ENCODE peak calls at places on chromosomes 3 and 15, in four cellular contexts. S is tibial artery, X is tibial nerve, F is lower lobe of right lung. V is an unnamed sample. For H3K9me3, the result is how much of the 10 kb centered on the place peaks cover.

GRCh38 chr3:194632211-194632982 is 822 bp downstream of the TMEM44 start:
- DNase-seq in S (peak), X (no peak), F (peak), V (no peak)

GRCh38 chr3:183116051-183116614 is 16.8 kb upstream of the MCCC1 start:
- DNase-seq in S (no peak), X (no peak), F (no peak), V (no peak)

GRCh38 chr3:194879991-194880939 is 194.6 kb downstream of the FAM43A start:
- DNase-seq in S (peak), X (peak), F (no peak), V (peak)

GRCh38 chr3:183044547-183045229 is 54.6 kb downstream of the MCCC1 start:
- DNase-seq in S (no peak), X (no peak), F (no peak), V (no peak)

GRCh38 chr15:84937144-84937543 is 44.5 kb upstream of the PDE8A start:
- DNase-seq in S (no peak), X (no peak), F (no peak), V (no peak)

GRCh38 chr15:76208786-76209424 is 102.4 kb downstream of the ETFA start:
- DNase-seq in S (no peak), X (no peak), F (no peak), V (no peak)

GRCh38 chr15:41443275-41443674 is 26.4 kb downstream of the RTF1 start:
- DNase-seq in S (no peak), X (no peak), F (no peak), V (no peak)

GRCh38 chr3:54733079-54733478 is 194.8 kb downstream of the LRTM1 start:
- DNase-seq in S (no peak), X (no peak), F (no peak), V (no peak)

GRCh38 chr3:153897842-153898241 is 223.3 kb upstream of the ARHGEF26 start:
- DNase-seq in S (no peak), X (no peak), F (no peak), V (no peak)

GRCh38 chr15:70051948-70052633 is 45.6 kb downstream of the TLE3 start:
- DNase-seq in S (peak), X (no peak), F (peak), V (no peak)

GRCh38 chr3:22319446-22319845 is 568.4 kb upstream of the ZNF385D start:
- DNase-seq in S (no peak), X (no peak), F (no peak), V (no peak)

GRCh38 chr3:194579091-194579606 is 54.1 kb downstream of the TMEM44 start:
- DNase-seq in S (no peak), X (no peak), F (no peak), V (no peak)

GRCh38 chr3:156604642-156605144 is 49.8 kb upstream of the SSR3 start:
- DNase-seq in S (no peak), X (no peak), F (no peak), V (no peak)

GRCh38 chr3:67037615-67038014 is 39.5 kb downstream of the KBTBD8 start:
- DNase-seq in S (no peak), X (no peak), F (no peak), V (no peak)

GRCh38 chr15:93244691-93245615 is 155.9 kb upstream of the RGMA start:
- DNase-seq in S (no peak), X (no peak), F (no peak), V (no peak)

GRCh38 chr3:9035473-9035872 is 72.2 kb upstream of the RAD18 start:
- DNase-seq in S (no peak), X (no peak), F (no peak), V (no peak)

GRCh38 chr3:81985996-81986723 is 224.7 kb upstream of the GBE1 start:
- DNase-seq in S (no peak), X (no peak), F (no peak), V (no peak)

GRCh38 chr3:23756206-23756840 is 49.4 kb upstream of the UBE2E1 start:
- DNase-seq in S (no peak), X (no peak), F (no peak), V (no peak)

GRCh38 chr3:51715231-51716058 is 8.6 kb downstream of the GRM2 start:
- DNase-seq in S (no peak), X (no peak), F (no peak), V (no peak)

GRCh38 chr15:74124196-74124595 is 6.2 kb upstream of the ISLR2 start:
- DNase-seq in S (no peak), X (no peak), F (no peak), V (no peak)

GRCh38 chr3:141840737-141841544 is 35.5 kb upstream of the ATP1B3 start:
- DNase-seq in S (no peak), X (no peak), F (no peak), V (no peak)

GRCh38 chr15:33108518-33108917 is 86.0 kb downstream of the FMN1 start:
- DNase-seq in S (no peak), X (no peak), F (no peak), V (no peak)

GRCh38 chr3:151890721-151891141 is 17.3 kb downstream of the SUCNR1 start:
- DNase-seq in S (no peak), X (no peak), F (no peak), V (no peak)

GRCh38 chr3:128867200-128868125 is 12.0 kb upstream of the ACAD9 start:
- DNase-seq in S (no peak), X (no peak), F (no peak), V (no peak)

GRCh38 chr3:9409981-9410849 is 12.8 kb downstream of the SETD5 start:
- DNase-seq in S (no peak), X (no peak), F (no peak), V (no peak)

DNA sequence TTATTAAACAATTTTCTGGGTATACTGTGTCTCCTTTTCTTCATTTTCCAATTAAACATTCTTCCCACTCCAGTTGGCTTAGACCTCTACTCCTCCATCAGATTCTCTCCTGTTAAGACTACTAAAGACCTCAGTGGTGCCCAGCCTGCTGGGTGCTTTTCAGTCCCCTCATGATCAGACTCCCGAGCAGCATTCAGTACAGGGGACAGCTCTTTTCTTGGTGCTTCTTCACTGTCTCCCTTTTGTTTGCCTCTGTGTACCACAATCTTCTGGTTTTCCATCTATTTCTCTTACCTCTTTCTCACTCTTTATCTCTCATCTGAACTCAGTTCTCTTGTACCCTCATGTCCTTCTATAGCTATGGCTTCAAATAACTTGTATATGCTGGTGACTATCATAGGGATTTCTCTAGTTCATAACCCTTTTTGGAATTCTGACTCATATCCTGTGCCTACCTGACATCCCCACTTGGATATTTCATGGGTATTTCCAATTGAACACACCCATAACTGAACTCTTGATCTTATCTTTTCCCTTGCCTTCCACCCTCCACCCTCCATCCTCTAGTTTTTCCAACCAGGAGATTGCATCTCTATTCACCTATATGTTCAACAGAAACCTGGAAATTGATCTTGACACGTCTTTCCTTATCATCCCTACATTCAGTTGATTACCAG is 55.6 kb upstream of the ABHD10 start:
- DNase-seq in S (no peak), X (no peak), F (no peak), V (no peak)
- H3K27ac ChIP-seq in S (peak), X (no peak), F (no peak), V (peak)

DNA sequence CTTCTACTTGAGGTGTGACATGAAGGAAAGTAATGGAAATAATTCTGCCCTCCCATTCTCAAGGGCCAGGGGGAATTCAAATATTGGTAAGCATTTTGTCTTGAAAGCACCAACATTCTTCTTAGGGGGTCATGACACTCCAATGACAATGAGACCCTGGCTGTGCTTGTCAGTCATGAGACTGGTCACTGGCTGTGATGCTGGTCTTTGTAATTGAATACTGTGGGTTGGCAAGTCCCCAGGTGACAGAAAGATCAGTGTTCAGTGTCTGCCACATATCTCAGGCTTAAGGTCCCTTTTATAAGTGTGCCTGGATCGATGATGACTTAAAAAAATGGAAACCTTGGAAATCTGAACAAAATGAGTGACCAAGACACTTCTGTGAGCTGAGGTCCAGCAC is 151.4 kb downstream of the SNRPN start:
- DNase-seq in S (no peak), X (no peak), F (no peak), V (no peak)
- H3K9me3 ChIP-seq in S (half or more), X (half or more), F (half or more), V (under half)

DNA sequence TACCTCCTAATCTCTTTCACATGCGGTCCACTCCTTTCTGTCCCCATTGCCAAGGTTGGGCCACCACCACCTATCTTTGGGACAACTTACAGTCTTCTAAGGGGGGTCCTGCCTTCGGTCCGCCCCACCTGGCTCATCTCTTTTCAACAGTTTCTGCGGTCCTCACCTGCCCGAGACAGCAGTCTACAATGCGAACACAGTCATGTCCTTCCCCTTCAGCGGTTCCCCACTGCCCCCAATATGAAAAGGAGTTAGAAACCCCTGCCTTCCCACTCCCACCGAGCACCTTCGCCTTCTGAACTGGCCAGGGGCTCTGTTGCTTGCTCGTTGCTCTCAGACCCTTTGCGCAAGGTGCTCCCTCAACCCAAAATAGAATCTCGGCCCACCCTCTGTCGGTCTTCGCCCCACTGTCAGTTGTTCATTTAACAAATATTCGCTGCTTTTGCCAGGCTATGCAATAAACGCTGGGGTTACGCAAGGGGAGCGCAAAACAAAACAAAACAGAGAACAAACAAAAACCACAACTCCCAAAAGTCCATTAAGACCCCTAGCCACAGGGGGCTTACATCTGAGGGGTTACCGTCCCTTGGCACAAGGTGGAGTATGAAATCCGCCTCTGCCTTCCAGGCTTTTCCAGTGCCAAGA is 611 bp upstream of the FANCI start:
- DNase-seq in S (peak), X (no peak), F (no peak), V (no peak)
- H3K27ac ChIP-seq in S (peak), X (no peak), F (peak), V (no peak)

GRCh38 chr15:62209821-62210220 is 44.7 kb upstream of the C2CD4B start:
- DNase-seq in S (no peak), X (no peak), F (no peak), V (no peak)
- H3K9me3 ChIP-seq in S (under half), X (under half), F (under half), V (under half)

GRCh38 chr15:55403531-55403930 is 4.6 kb downstream of the CCPG1 start:
- DNase-seq in S (no peak), X (no peak), F (no peak), V (no peak)
- H3K27ac ChIP-seq in S (no peak), X (no peak), F (peak), V (no peak)

DNA sequence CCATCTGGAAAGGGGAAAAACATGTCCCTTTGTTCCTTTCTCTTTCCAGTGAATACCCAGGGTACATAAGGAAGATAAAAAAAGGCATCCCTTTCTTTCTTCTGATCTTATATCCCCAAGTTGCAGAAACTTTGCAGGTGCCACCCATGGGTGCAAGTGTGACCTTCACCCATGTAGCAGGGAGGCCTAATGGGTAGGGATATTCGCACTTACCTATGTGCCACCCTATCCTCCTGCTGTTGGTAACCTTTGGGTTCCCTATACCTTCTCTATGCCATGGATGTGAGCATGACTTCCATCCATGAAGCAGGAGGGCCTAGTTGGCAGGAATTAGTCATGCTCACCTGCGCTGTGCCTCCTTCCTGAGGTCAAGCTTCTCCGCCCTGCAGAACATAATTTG is 59.2 kb upstream of the C15orf39 start:
- DNase-seq in S (no peak), X (no peak), F (no peak), V (no peak)
- H3K9me3 ChIP-seq in S (under half), X (half or more), F (under half), V (under half)

V was measured in aorta.